ENCODE peak calls at places on chromosomes 16 and 17, in nine cellular contexts. D is NCI-H345; B is dorsolateral prefrontal cortex; V is endodermal cell; Q is amniotic stem cell; M is activated CD8-positive, alpha-beta memory T cell treated with anti-CD3 and anti-CD28 coated beads for 4 hours; E is GDM1; U is SHP77; I is EL. A is an unnamed sample.

GRCh38 chr16:23145186-23145585 is 4.1 kb downstream of the USP31 start:
- DNase-seq in D (no peak), B (no peak), V (peak; percentile 60), Q (no peak), M (no peak), E (no peak), U (no peak), I (no peak), A (no peak)

GRCh38 chr16:16099320-16099719 is 124.0 kb downstream of the ABCC6 start:
- DNase-seq in D (no peak), B (no peak), V (no peak), Q (no peak), M (no peak), E (no peak), U (no peak), I (no peak), A (no peak)

GRCh38 chr17:44002141-44002848 is 2.1 kb upstream of the NAGS start:
- DNase-seq in D (no peak), B (no peak), V (no peak), Q (no peak), M (no peak), E (no peak), U (no peak), I (peak; percentile 80), A (peak; percentile 54)

GRCh38 chr16:73976661-73977060 is 320.0 kb upstream of the PSMD7 start:
- DNase-seq in D (peak; percentile 2), B (no peak), V (no peak), Q (no peak), M (no peak), E (no peak), U (no peak), I (no peak), A (no peak)

GRCh38 chr17:9922012-9922848 is 17.2 kb upstream of the RCVRN start:
- DNase-seq in D (no peak), B (no peak), V (no peak), Q (no peak), M (no peak), E (no peak), U (no peak), I (no peak), A (no peak)

GRCh38 chr17:58631523-58632323 is 60.1 kb downstream of the TEX14 start:
- DNase-seq in D (peak; percentile 76), B (peak; percentile 97), V (peak; percentile 99), Q (peak; percentile 87), M (peak; percentile 87), E (peak; percentile 90), U (peak; percentile 95), I (peak; percentile 99), A (peak; percentile 99)

GRCh38 chr16:12082207-12082606 is 105.7 kb downstream of the SNX29 start:
- DNase-seq in D (no peak), B (peak; percentile 23), V (no peak), Q (no peak), M (no peak), E (no peak), U (no peak), I (no peak), A (no peak)

GRCh38 chr17:79947351-79948031 is 88.2 kb downstream of the TBC1D16 start:
- DNase-seq in D (no peak), B (no peak), V (no peak), Q (no peak), M (no peak), E (no peak), U (no peak), I (no peak), A (peak; percentile 95)

GRCh38 chr17:37744961-37745800 is at the start of gene HNF1B:
- DNase-seq in D (no peak), B (no peak), V (peak; percentile 93), Q (no peak), M (no peak), E (no peak), U (no peak), I (no peak), A (no peak)

GRCh38 chr16:62276632-62277031 is 240.4 kb upstream of the CDH8 start:
- DNase-seq in D (no peak), B (no peak), V (no peak), Q (no peak), M (no peak), E (no peak), U (no peak), I (no peak), A (no peak)

GRCh38 chr17:82267575-82268379 is 5.7 kb downstream of the CSNK1D start:
- DNase-seq in D (no peak), B (peak; percentile 90), V (no peak), Q (peak; percentile 88), M (no peak), E (no peak), U (no peak), I (peak; percentile 98), A (peak; percentile 96)

GRCh38 chr17:39208893-39209292 is 8.8 kb downstream of the RPL19 start:
- DNase-seq in D (peak; percentile 41), B (no peak), V (peak; percentile 77), Q (no peak), M (no peak), E (no peak), U (peak; percentile 36), I (no peak), A (no peak)

GRCh38 chr17:4715071-4715749 is 4.8 kb downstream of the ARRB2 start:
- DNase-seq in D (no peak), B (no peak), V (no peak), Q (no peak), M (no peak), E (peak; percentile 74), U (no peak), I (no peak), A (no peak)

GRCh38 chr16:1338119-1338730 is 4.8 kb downstream of the BAIAP3 start:
- DNase-seq in D (no peak), B (no peak), V (peak; percentile 81), Q (no peak), M (no peak), E (no peak), U (no peak), I (no peak), A (no peak)

GRCh38 chr16:13909872-13910303 is 10.1 kb upstream of the ERCC4 start:
- DNase-seq in D (no peak), B (peak; percentile 48), V (no peak), Q (peak; percentile 9), M (no peak), E (no peak), U (no peak), I (peak; percentile 6), A (peak; percentile 98)

GRCh38 chr17:43855061-43855460 is 8.1 kb downstream of the CD300LG start:
- DNase-seq in D (no peak), B (no peak), V (no peak), Q (no peak), M (no peak), E (no peak), U (no peak), I (no peak), A (no peak)

GRCh38 chr16:49463529-49463928 is 89.9 kb downstream of the C16orf78 start:
- DNase-seq in D (no peak), B (no peak), V (peak; percentile 36), Q (no peak), M (peak; percentile 15), E (no peak), U (no peak), I (no peak), A (no peak)

GRCh38 chr16:60331168-60331567 is 1597.1 kb upstream of the GOT2 start:
- DNase-seq in D (no peak), B (no peak), V (no peak), Q (no peak), M (no peak), E (no peak), U (no peak), I (no peak), A (no peak)

GRCh38 chr16:56282455-56282854 is 91.2 kb downstream of the GNAO1 start:
- DNase-seq in D (no peak), B (no peak), V (no peak), Q (no peak), M (no peak), E (no peak), U (no peak), I (no peak), A (no peak)

GRCh38 chr17:73705594-73705993 is 61.3 kb upstream of the SDK2 start:
- DNase-seq in D (peak; percentile 66), B (peak; percentile 60), V (no peak), Q (no peak), M (no peak), E (no peak), U (peak; percentile 79), I (no peak), A (peak; percentile 50)

GRCh38 chr17:1584167-1584566 is 21.6 kb upstream of the PITPNA start:
- DNase-seq in D (no peak), B (no peak), V (no peak), Q (no peak), M (no peak), E (no peak), U (no peak), I (no peak), A (no peak)

GRCh38 chr17:61451538-61452300 is 503 bp upstream of the TBX4 start:
- DNase-seq in D (no peak), B (no peak), V (peak; percentile 89), Q (no peak), M (no peak), E (no peak), U (no peak), I (no peak), A (peak; percentile 46)

GRCh38 chr17:82876149-82876548 is 36.3 kb upstream of the ZNF750 start:
- DNase-seq in D (peak; percentile 62), B (no peak), V (no peak), Q (no peak), M (no peak), E (no peak), U (no peak), I (no peak), A (peak; percentile 37)

GRCh38 chr17:45574376-45574775 is 83.9 kb upstream of the PLEKHM1 start:
- DNase-seq in D (no peak), B (no peak), V (no peak), Q (no peak), M (no peak), E (no peak), U (no peak), I (peak; percentile 71), A (peak; percentile 70)

GRCh38 chr17:49252148-49252682 is 21.6 kb upstream of the PHOSPHO1 start:
- DNase-seq in D (no peak), B (no peak), V (peak; percentile 72), Q (no peak), M (no peak), E (no peak), U (no peak), I (peak; percentile 40), A (peak; percentile 31)

GRCh38 chr16:56792960-56793359 is 63.0 kb downstream of the NUP93 start:
- DNase-seq in D (no peak), B (no peak), V (no peak), Q (no peak), M (no peak), E (no peak), U (no peak), I (no peak), A (no peak)

GRCh38 chr16:12204601-12205000 is 228.1 kb downstream of the SNX29 start:
- DNase-seq in D (no peak), B (no peak), V (no peak), Q (no peak), M (no peak), E (no peak), U (no peak), I (no peak), A (no peak)

GRCh38 chr17:17433260-17433659 is 43.5 kb upstream of the MED9 start:
- DNase-seq in D (no peak), B (no peak), V (no peak), Q (no peak), M (no peak), E (no peak), U (no peak), I (no peak), A (peak; percentile 78)

GRCh38 chr17:30600062-30600829 is 123.0 kb downstream of the GOSR1 start:
- DNase-seq in D (peak; percentile 83), B (peak; percentile 72), V (peak; percentile 98), Q (peak; percentile 65), M (peak; percentile 24), E (peak; percentile 76), U (peak; percentile 71), I (peak; percentile 86), A (peak; percentile 81)

GRCh38 chr17:48270896-48271295 is 159.1 kb downstream of the SKAP1 start:
- DNase-seq in D (no peak), B (no peak), V (no peak), Q (no peak), M (no peak), E (no peak), U (no peak), I (no peak), A (no peak)

GRCh38 chr17:63533433-63534077 is 10.4 kb downstream of the KCNH6 start:
- DNase-seq in D (no peak), B (no peak), V (no peak), Q (no peak), M (no peak), E (no peak), U (no peak), I (no peak), A (no peak)